ENCODE peak calls at places on chromosomes 13 and 19, in nine cellular contexts. X, P, F, G, E, L, N, M and C are unnamed samples.

GRCh38 chr13:100645382-100645781 is 29.2 kb downstream of the TMTC4 start:
- DNase-seq in X (no peak), P (no peak), F (no peak), G (no peak), E (peak), L (peak), N (no peak), M (no peak), C (no peak)

GRCh38 chr13:38905081-38905480 is 85.5 kb downstream of the STOML3 start:
- DNase-seq in X (no peak), P (no peak), F (no peak), G (no peak), E (no peak), L (no peak), N (no peak), M (no peak), C (no peak)

GRCh38 chr19:36564391-36564790 is 8.7 kb downstream of the ZNF529 start:
- DNase-seq in X (no peak), P (no peak), F (no peak), G (no peak), E (no peak), L (no peak), N (no peak), M (no peak), C (no peak)

GRCh38 chr13:44404261-44405139 is 30.9 kb downstream of the SERP2 start:
- DNase-seq in X (no peak), P (no peak), F (no peak), G (no peak), E (no peak), L (no peak), N (no peak), M (no peak), C (no peak)

GRCh38 chr19:37932985-37933953 is 26.3 kb downstream of the SIPA1L3 start:
- DNase-seq in X (no peak), P (peak), F (peak), G (no peak), E (peak), L (peak), N (no peak), M (no peak), C (no peak)

GRCh38 chr13:113859311-113860050 is 4.4 kb downstream of the GAS6 start:
- DNase-seq in X (no peak), P (no peak), F (no peak), G (no peak), E (no peak), L (no peak), N (no peak), M (no peak), C (no peak)

GRCh38 chr13:27455331-27455855 is 5.0 kb upstream of the MTIF3 start:
- DNase-seq in X (no peak), P (no peak), F (no peak), G (no peak), E (no peak), L (no peak), N (no peak), M (no peak), C (no peak)

GRCh38 chr19:2335848-2336247 is 7.4 kb downstream of the SPPL2B start:
- DNase-seq in X (no peak), P (no peak), F (no peak), G (no peak), E (no peak), L (no peak), N (no peak), M (no peak), C (no peak)

GRCh38 chr19:18788782-18789421 is 2.2 kb downstream of the COMP start:
- DNase-seq in X (no peak), P (no peak), F (no peak), G (no peak), E (no peak), L (no peak), N (no peak), M (no peak), C (no peak)

GRCh38 chr19:38869160-38869835 is 8.8 kb downstream of the RINL start:
- DNase-seq in X (peak), P (no peak), F (no peak), G (no peak), E (no peak), L (no peak), N (no peak), M (no peak), C (no peak)

GRCh38 chr19:47663911-47664771 is 49.1 kb upstream of the EHD2 start:
- DNase-seq in X (peak), P (peak), F (peak), G (peak), E (no peak), L (no peak), N (no peak), M (peak), C (no peak)

GRCh38 chr19:19113040-19113541 is 25.2 kb downstream of the TMEM161A start:
- DNase-seq in X (no peak), P (peak), F (peak), G (no peak), E (no peak), L (no peak), N (peak), M (no peak), C (no peak)

GRCh38 chr13:97492257-97492656 is 58.3 kb downstream of the RAP2A start:
- DNase-seq in X (no peak), P (no peak), F (no peak), G (no peak), E (no peak), L (peak), N (no peak), M (no peak), C (no peak)

GRCh38 chr13:28568286-28568685 is 73.4 kb upstream of the FLT1 start:
- DNase-seq in X (peak), P (no peak), F (peak), G (no peak), E (no peak), L (peak), N (no peak), M (peak), C (peak)